ENCODE peak calls at places on chromosomes 7 and 10, in eight cellular contexts. N is PC-9, O is mammary epithelial cell, X is HCT116, V is fibroblast of lung, C is endothelial cell of umbilical vein, F is GM12878, E is neural progenitor cell. I is an unnamed sample. For H3K79me2 and H4K20me1, the result is how much of the 10 kb centered on the place peaks cover.

GRCh38 chr10:19097151-19097550 is 48.5 kb downstream of the MALRD1 start:
- DNase-seq in C (no peak), X (no peak), N (no peak), F (no peak), E (no peak), O (no peak), V (peak), I (peak)

GRCh38 chr7:142797799-142798377 is 27.1 kb downstream of the PRSS2 start:
- DNase-seq in V (peak), X (no peak), E (peak), C (no peak), N (no peak), F (no peak), O (no peak), I (no peak)

GRCh38 chr7:27835408-27835807 is 95.4 kb downstream of the TAX1BP1 start:
- DNase-seq in X (no peak), O (no peak), C (peak), E (no peak), V (no peak), F (no peak), N (no peak), I (no peak)

GRCh38 chr7:125516194-125516593 is 586.6 kb upstream of the POT1 start:
- DNase-seq in V (no peak), X (no peak), O (no peak), F (no peak), E (no peak), N (no peak), C (no peak), I (no peak)

GRCh38 chr7:132065193-132065972 is 509.0 kb upstream of the PODXL start:
- DNase-seq in E (no peak), C (peak), X (peak), N (peak), F (no peak), O (peak), V (peak), I (peak)

GRCh38 chr10:121245799-121246198 is 352.4 kb downstream of the FGFR2 start:
- DNase-seq in X (no peak), N (no peak), F (no peak), V (no peak), E (no peak), O (no peak), C (no peak), I (no peak)

GRCh38 chr10:79552143-79552542 is 8.1 kb downstream of the SFTPA2 start:
- DNase-seq in X (no peak), E (no peak), F (no peak), V (no peak), N (no peak), O (no peak), C (no peak), I (no peak)

GRCh38 chr7:155285423-155286220 is 12.1 kb upstream of the INSIG1 start:
- DNase-seq in O (no peak), N (no peak), C (no peak), V (no peak), X (no peak), E (no peak), F (no peak), I (no peak)

GRCh38 chr7:44112231-44112996 is 8.3 kb downstream of the AEBP1 start:
- DNase-seq in V (no peak), O (no peak), E (no peak), C (no peak), X (no peak), F (no peak), N (no peak), I (no peak)

GRCh38 chr7:73977626-73978618 is 50.1 kb upstream of the ELN start:
- DNase-seq in O (no peak), E (no peak), X (no peak), N (no peak), C (no peak), F (no peak), V (peak), I (no peak)

GRCh38 chr7:159012353-159013069 is 132.2 kb downstream of the VIPR2 start:
- DNase-seq in F (no peak), N (no peak), X (no peak), V (no peak), O (no peak), C (no peak), E (no peak), I (peak)

GRCh38 chr10:105041956-105042355 is 400.9 kb downstream of the SORCS3 start:
- DNase-seq in N (no peak), E (no peak), O (peak), X (no peak), F (no peak), V (no peak), C (no peak), I (no peak)

GRCh38 chr7:116162236-116162635 is 48.1 kb upstream of the TES start:
- DNase-seq in E (no peak), N (no peak), X (no peak), O (no peak), V (no peak), F (no peak), C (no peak), I (no peak)
- H3K79me2 ChIP-seq in E (under half), N (under half), X (under half), O (under half), V (under half), F (under half), C (under half), I (under half)

DNA sequence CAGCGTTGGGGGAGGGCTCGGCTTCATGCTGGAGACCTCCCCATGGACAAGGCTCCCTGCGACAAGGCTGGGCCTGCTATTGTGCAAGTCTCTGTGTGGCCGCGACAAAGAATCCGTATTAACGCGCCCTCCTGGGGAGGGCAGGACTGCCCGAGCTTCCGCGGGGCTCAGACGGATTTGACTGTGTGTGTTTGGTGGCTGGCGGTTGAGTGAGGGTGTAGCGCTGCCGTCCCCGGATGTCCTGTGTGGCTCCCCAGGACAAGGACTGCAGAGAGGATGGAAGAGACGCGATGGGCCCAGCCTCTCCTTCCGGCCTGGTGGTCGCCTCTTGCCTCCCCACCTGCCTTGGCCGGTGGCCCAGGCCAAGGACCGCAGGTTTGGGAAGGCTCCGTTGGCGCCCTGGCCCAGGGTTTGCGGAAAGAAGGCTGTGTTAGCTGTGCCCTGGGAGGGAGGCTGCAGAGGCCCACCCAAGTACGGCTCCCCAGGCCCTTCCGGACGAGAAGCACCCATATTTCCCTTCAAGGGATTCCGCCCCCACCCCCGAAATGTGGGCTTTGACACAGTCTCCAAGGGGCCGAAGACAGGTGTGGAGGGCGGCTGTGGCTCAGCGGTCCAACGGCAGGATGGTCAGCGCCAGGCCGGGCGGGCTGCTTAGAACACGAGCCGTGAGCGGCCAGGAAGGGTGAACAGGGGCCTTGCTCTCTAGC is 2.3 kb downstream of the UNCX start:
- DNase-seq in C (no peak), X (no peak), F (no peak), O (no peak), N (no peak), V (no peak), E (peak), I (no peak)
- TF ChIP-seq EZH2 in C (peak), X (no peak), F (no peak), O (peak), N (no peak), V (peak), E (no peak), I (no peak)

GRCh38 chr10:498760-499435 is 190.6 kb downstream of the DIP2C start:
- DNase-seq in O (no peak), E (no peak), V (no peak), X (no peak), F (no peak), C (no peak), N (no peak), I (no peak)
- H4K20me1 ChIP-seq in O (under half), E (half or more), V (under half), X (under half), F (under half), C (under half), N (under half), I (under half)

GRCh38 chr10:843703-844102 is 87.8 kb downstream of the LARP4B start:
- DNase-seq in C (no peak), X (no peak), V (peak), O (no peak), F (no peak), N (no peak), E (no peak), I (no peak)

GRCh38 chr10:844552-844951 is 87.0 kb downstream of the LARP4B start:
- DNase-seq in V (peak), E (no peak), N (no peak), O (no peak), F (no peak), C (no peak), X (no peak), I (no peak)

GRCh38 chr10:842795-843194 is 88.7 kb downstream of the LARP4B start:
- DNase-seq in E (no peak), F (no peak), C (no peak), N (no peak), V (no peak), O (no peak), X (no peak), I (no peak)

GRCh38 chr10:839550-840205 is 91.8 kb downstream of the LARP4B start:
- DNase-seq in N (no peak), V (peak), E (no peak), X (no peak), O (peak), C (no peak), F (no peak), I (no peak)

GRCh38 chr10:841535-841934 is 90.0 kb downstream of the LARP4B start:
- DNase-seq in E (no peak), C (no peak), O (no peak), X (no peak), V (no peak), F (no peak), N (no peak), I (no peak)
- H3K79me2 ChIP-seq in E (under half), C (half or more), O (half or more), X (half or more), V (under half), F (under half), N (under half), I (under half)

I was measured in PC-3.